ENCODE peak calls at places on chromosome 7, in five cellular contexts. S, C, O, R and M are unnamed samples.

GRCh38 chr7:6271694-6272371 is 591 bp downstream of the CYTH3 start:
- DNase-seq in S (no peak), C (no peak), O (no peak), R (no peak), M (peak)

GRCh38 chr7:159015081-159015893 is 129.4 kb downstream of the VIPR2 start:
- DNase-seq in S (peak), C (no peak), O (no peak), R (no peak), M (peak)

GRCh38 chr7:73840715-73841379 is 1.5 kb downstream of the METTL27 start:
- DNase-seq in S (no peak), C (no peak), O (no peak), R (no peak), M (no peak)

GRCh38 chr7:128136215-128136597 is 104.9 kb upstream of the LEP start:
- DNase-seq in S (no peak), C (no peak), O (no peak), R (no peak), M (no peak)

GRCh38 chr7:80771523-80771922 is 133.1 kb downstream of the CD36 start:
- DNase-seq in S (no peak), C (no peak), O (no peak), R (no peak), M (no peak)

GRCh38 chr7:155860461-155860839 is 48.2 kb upstream of the SHH start:
- DNase-seq in S (no peak), C (no peak), O (no peak), R (no peak), M (no peak)

GRCh38 chr7:127751723-127752448 is 99.9 kb downstream of the SND1 start:
- DNase-seq in S (no peak), C (no peak), O (no peak), R (no peak), M (no peak)

GRCh38 chr7:43850348-43851116 is 18.8 kb downstream of the MRPS24 start:
- DNase-seq in S (no peak), C (no peak), O (no peak), R (no peak), M (no peak)

GRCh38 chr7:389911-390601 is 100.1 kb downstream of the FOXL3 start:
- DNase-seq in S (peak), C (no peak), O (no peak), R (no peak), M (peak)

GRCh38 chr7:116315293-116315692 is 105.0 kb downstream of the TES start:
- DNase-seq in S (peak), C (peak), O (peak), R (no peak), M (no peak)

GRCh38 chr7:118013252-118014010 is 140.2 kb upstream of the CTTNBP2 start:
- DNase-seq in S (peak), C (no peak), O (no peak), R (no peak), M (no peak)

GRCh38 chr7:95471076-95471475 is 14.7 kb upstream of the ASB4 start:
- DNase-seq in S (no peak), C (no peak), O (no peak), R (no peak), M (no peak)

GRCh38 chr7:55413442-55413841 is 48.3 kb downstream of the LANCL2 start:
- DNase-seq in S (no peak), C (no peak), O (no peak), R (no peak), M (no peak)

GRCh38 chr7:115910541-115911164 is 119.9 kb downstream of the TFEC start:
- DNase-seq in S (no peak), C (no peak), O (peak), R (no peak), M (no peak)

GRCh38 chr7:87146740-87147386 is 5.4 kb upstream of the DMTF1 start:
- DNase-seq in S (peak), C (no peak), O (no peak), R (no peak), M (no peak)

GRCh38 chr7:117020605-117021002 is 67.3 kb downstream of the ST7 start:
- DNase-seq in S (no peak), C (no peak), O (no peak), R (no peak), M (no peak)

GRCh38 chr7:156064921-156065386 is 252.7 kb upstream of the SHH start:
- DNase-seq in S (no peak), C (no peak), O (no peak), R (no peak), M (no peak)

GRCh38 chr7:102306916-102307677 is 20.4 kb downstream of the SH2B2 start:
- DNase-seq in S (no peak), C (no peak), O (no peak), R (no peak), M (peak)

GRCh38 chr7:50304911-50305621 is 550 bp downstream of the IKZF1 start:
- DNase-seq in S (no peak), C (no peak), O (no peak), R (no peak), M (peak)

GRCh38 chr7:44378744-44379143 is 53.4 kb upstream of the CAMK2B start:
- DNase-seq in S (no peak), C (peak), O (peak), R (no peak), M (no peak)

GRCh38 chr7:150404172-150404784 is 25.1 kb downstream of the ZNF775 start:
- DNase-seq in S (no peak), C (no peak), O (no peak), R (no peak), M (peak)

GRCh38 chr7:157077986-157078644 is 60.6 kb upstream of the UBE3C start:
- DNase-seq in S (no peak), C (no peak), O (no peak), R (no peak), M (peak)

GRCh38 chr7:140672382-140673062 is at the start of gene ADCK2:
- DNase-seq in S (peak), C (no peak), O (no peak), R (no peak), M (peak)

GRCh38 chr7:4479367-4480039 is 202.6 kb upstream of the FOXK1 start:
- DNase-seq in S (no peak), C (no peak), O (no peak), R (peak), M (no peak)

GRCh38 chr7:378041-378420 is 88.1 kb downstream of the FOXL3 start:
- DNase-seq in S (no peak), C (no peak), O (no peak), R (no peak), M (no peak)

GRCh38 chr7:4438723-4439245 is 243.3 kb upstream of the FOXK1 start:
- DNase-seq in S (no peak), C (no peak), O (no peak), R (no peak), M (no peak)

GRCh38 chr7:101814996-101815825 is 2.2 kb upstream of the CUX1 start:
- DNase-seq in S (peak), C (no peak), O (no peak), R (peak), M (peak)

GRCh38 chr7:44384586-44385383 is 59.4 kb upstream of the CAMK2B start:
- DNase-seq in S (no peak), C (no peak), O (no peak), R (no peak), M (no peak)

GRCh38 chr7:34208878-34209621 is 303.7 kb downstream of the BMPER start:
- DNase-seq in S (peak), C (no peak), O (no peak), R (no peak), M (no peak)

GRCh38 chr7:37833107-37833817 is 15.1 kb upstream of the NME8 start:
- DNase-seq in S (peak), C (no peak), O (peak), R (peak), M (no peak)

GRCh38 chr7:2010101-2010500 is 222.6 kb downstream of the MAD1L1 start:
- DNase-seq in S (peak), C (no peak), O (no peak), R (no peak), M (no peak)

GRCh38 chr7:3991771-3992231 is 690.3 kb upstream of the FOXK1 start:
- DNase-seq in S (peak), C (no peak), O (no peak), R (no peak), M (no peak)

GRCh38 chr7:18829518-18830252 is 287.8 kb downstream of the TWIST1 start:
- DNase-seq in S (no peak), C (peak), O (peak), R (no peak), M (no peak)

GRCh38 chr7:5541087-5541992 is 117.7 kb upstream of the TNRC18 start:
- DNase-seq in S (no peak), C (no peak), O (no peak), R (no peak), M (no peak)

GRCh38 chr7:91050677-91051076 is 213.6 kb upstream of the FZD1 start:
- DNase-seq in S (no peak), C (no peak), O (no peak), R (no peak), M (no peak)

GRCh38 chr7:144842377-144842851 is 6.6 kb upstream of the TPK1 start:
- DNase-seq in S (no peak), C (no peak), O (no peak), R (no peak), M (peak)

GRCh38 chr7:68839014-68839413 is 759.3 kb upstream of the AUTS2 start:
- DNase-seq in S (no peak), C (no peak), O (no peak), R (no peak), M (no peak)

GRCh38 chr7:105715528-105715927 is 134.2 kb upstream of the EFCAB10 start:
- DNase-seq in S (no peak), C (no peak), O (no peak), R (no peak), M (no peak)